ENCODE peak calls at places on chromosomes 11 and 22, in four cellular contexts. One of them, this sample, is unnamed. For H3K4me1, the result is how much of the 10 kb centered on the place peaks cover.

GRCh38 chr11:73648629-73649046 is 2.3 kb downstream of the PLEKHB1 start:
- DNase-seq in H9: no peak
- DNase-seq in neuronal stem cell: no peak
- DNase-seq in H1: no peak
- DNase-seq in this sample: no peak

GRCh38 chr11:105000797-105001196 is 22.2 kb downstream of the CASP5 start:
- DNase-seq in H1: peak
- DNase-seq in neuronal stem cell: no peak
- DNase-seq in H9: peak
- DNase-seq in this sample: peak

GRCh38 chr11:29324328-29324727 is 692.5 kb downstream of the KCNA4 start:
- DNase-seq in H1: no peak
- DNase-seq in H9: no peak
- DNase-seq in neuronal stem cell: no peak
- DNase-seq in this sample: no peak

GRCh38 chr11:16148301-16148787 is 208.0 kb downstream of the SOX6 start:
- DNase-seq in neuronal stem cell: no peak
- DNase-seq in H1: no peak
- DNase-seq in H9: no peak
- DNase-seq in this sample: no peak

GRCh38 chr11:123392813-123393212 is 37.3 kb upstream of the GRAMD1B start:
- DNase-seq in H1: no peak
- DNase-seq in H9: no peak
- DNase-seq in neuronal stem cell: no peak
- DNase-seq in this sample: no peak

GRCh38 chr11:16891964-16892363 is 122.2 kb downstream of the PLEKHA7 start:
- DNase-seq in H1: no peak
- DNase-seq in H9: no peak
- DNase-seq in neuronal stem cell: no peak
- DNase-seq in this sample: no peak

GRCh38 chr11:67631427-67631826 is 1.7 kb upstream of the NUDT8 start:
- DNase-seq in H1: no peak
- DNase-seq in H9: peak
- DNase-seq in neuronal stem cell: no peak
- DNase-seq in this sample: no peak

GRCh38 chr11:68016904-68017817 is 7.0 kb downstream of the ALDH3B1 start:
- DNase-seq in neuronal stem cell: no peak
- DNase-seq in H9: no peak
- DNase-seq in H1: no peak
- DNase-seq in this sample: no peak

GRCh38 chr22:20135846-20136602 is 4.4 kb downstream of the ZDHHC8 start:
- DNase-seq in H1: no peak
- DNase-seq in neuronal stem cell: no peak
- DNase-seq in H9: no peak
- DNase-seq in this sample: no peak

GRCh38 chr11:68314886-68315580 is 2.6 kb downstream of the LRP5 start:
- DNase-seq in neuronal stem cell: no peak
- DNase-seq in H9: no peak
- DNase-seq in H1: no peak
- DNase-seq in this sample: peak

GRCh38 chr11:102986815-102987214 is 31.3 kb upstream of the MMP13 start:
- DNase-seq in H9: no peak
- DNase-seq in H1: no peak
- DNase-seq in neuronal stem cell: no peak
- DNase-seq in this sample: no peak

GRCh38 chr11:95132956-95133355 is 43.3 kb downstream of the ENDOD1 start:
- DNase-seq in H9: no peak
- DNase-seq in neuronal stem cell: no peak
- DNase-seq in H1: no peak
- DNase-seq in this sample: no peak

GRCh38 chr22:40919446-40919845 is 31.7 kb upstream of the RBX1 start:
- DNase-seq in H9: no peak
- DNase-seq in H1: no peak
- DNase-seq in neuronal stem cell: no peak
- DNase-seq in this sample: peak

GRCh38 chr11:16587670-16588069 is 150.8 kb upstream of the C11orf58 start:
- DNase-seq in H1: no peak
- DNase-seq in H9: no peak
- DNase-seq in neuronal stem cell: no peak
- DNase-seq in this sample: no peak

DNA sequence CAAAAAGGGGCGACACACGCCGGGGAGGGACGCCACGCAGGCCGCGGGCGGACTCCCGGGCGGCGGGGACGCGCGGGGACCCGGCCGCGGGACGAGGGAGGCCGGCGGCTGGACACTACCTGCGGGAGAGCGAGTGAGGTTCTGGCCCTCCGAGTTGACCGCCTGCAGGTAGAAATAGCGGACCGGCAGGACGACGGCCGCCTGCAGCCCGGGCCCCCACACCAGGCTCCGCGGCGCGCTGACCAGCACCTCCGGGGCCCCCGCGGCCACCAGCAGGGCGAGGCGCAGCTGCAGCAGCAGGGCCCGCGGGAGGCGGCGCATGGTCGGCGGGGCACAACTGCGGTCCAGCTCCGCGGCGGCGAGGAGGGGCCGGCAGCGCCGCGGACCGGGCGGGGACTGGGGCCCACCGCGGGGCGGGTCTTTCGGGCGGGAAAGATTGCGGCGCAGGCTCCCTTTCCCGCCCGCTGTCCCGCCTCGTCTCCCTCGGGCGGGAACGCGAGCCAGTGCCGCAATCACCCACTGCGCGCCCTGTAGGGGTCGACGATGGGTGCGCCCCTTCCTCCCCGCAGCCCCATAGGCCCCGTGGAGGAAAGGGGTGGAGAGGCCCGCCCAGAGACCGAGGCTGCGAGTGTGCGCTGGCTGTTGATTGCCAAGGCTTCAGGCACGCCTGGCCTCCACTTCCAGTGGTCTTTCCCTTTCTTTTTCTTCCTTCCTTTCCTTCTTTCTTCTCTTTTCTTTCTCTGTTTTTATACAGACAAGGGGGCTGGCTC is at the start of gene POGLUT3:
- DNase-seq in neuronal stem cell: peak
- DNase-seq in H1: peak
- DNase-seq in H9: peak
- DNase-seq in this sample: peak
- H2BK12ac ChIP-seq in neuronal stem cell: peak
- H2BK12ac ChIP-seq in H1: peak
- H2BK12ac ChIP-seq in H9: no peak
- H2BK12ac ChIP-seq in this sample: peak

GRCh38 chr11:72102631-72102945 is 509 bp downstream of the LAMTOR1 start:
- DNase-seq in H9: no peak
- DNase-seq in neuronal stem cell: no peak
- DNase-seq in H1: no peak
- DNase-seq in this sample: no peak

GRCh38 chr11:72100009-72100408 is 3.1 kb downstream of the LAMTOR1 start:
- DNase-seq in H9: no peak
- DNase-seq in H1: no peak
- DNase-seq in neuronal stem cell: no peak
- DNase-seq in this sample: no peak

GRCh38 chr11:72102162-72102561 is 935 bp downstream of the LAMTOR1 start:
- DNase-seq in H9: no peak
- DNase-seq in neuronal stem cell: no peak
- DNase-seq in H1: no peak
- DNase-seq in this sample: no peak

GRCh38 chr11:72098741-72099140 is 4.4 kb downstream of the LAMTOR1 start:
- DNase-seq in H9: no peak
- DNase-seq in neuronal stem cell: no peak
- DNase-seq in H1: no peak
- DNase-seq in this sample: no peak

GRCh38 chr11:72100462-72100861 is 2.6 kb downstream of the LAMTOR1 start:
- DNase-seq in neuronal stem cell: no peak
- DNase-seq in H9: no peak
- DNase-seq in H1: no peak
- DNase-seq in this sample: no peak
- H3K4me1 ChIP-seq in neuronal stem cell: under half
- H3K4me1 ChIP-seq in H9: under half
- H3K4me1 ChIP-seq in H1: under half
- H3K4me1 ChIP-seq in this sample: under half

GRCh38 chr11:127789887-127790286 is 789.3 kb upstream of the KIRREL3 start:
- DNase-seq in H1: no peak
- DNase-seq in neuronal stem cell: peak
- DNase-seq in H9: peak
- DNase-seq in this sample: peak

DNA sequence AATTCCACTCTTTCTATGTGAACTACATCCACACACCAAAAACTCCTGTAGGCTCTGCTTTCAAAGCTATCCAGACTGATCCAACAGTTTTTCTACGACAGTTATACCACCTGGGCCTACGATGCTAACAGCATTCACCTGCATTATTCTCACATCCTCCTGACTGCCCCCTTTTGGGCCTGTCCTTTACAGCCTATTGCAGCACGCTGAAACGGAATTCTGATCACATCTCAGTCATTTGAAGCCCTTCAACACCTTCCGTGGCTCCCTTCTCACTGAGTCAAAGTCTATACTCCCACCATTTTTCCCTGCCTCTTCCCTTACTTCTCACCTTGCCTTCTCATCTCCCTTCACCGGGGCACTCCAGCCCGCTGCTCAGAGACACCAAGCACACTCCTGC is 791.3 kb upstream of the KIRREL3 start:
- DNase-seq in H1: no peak
- DNase-seq in neuronal stem cell: no peak
- DNase-seq in H9: peak
- DNase-seq in this sample: no peak
- H2BK5ac ChIP-seq in H1: no peak
- H2BK5ac ChIP-seq in neuronal stem cell: no peak
- H2BK5ac ChIP-seq in H9: no peak
- H2BK5ac ChIP-seq in this sample: no peak

DNA sequence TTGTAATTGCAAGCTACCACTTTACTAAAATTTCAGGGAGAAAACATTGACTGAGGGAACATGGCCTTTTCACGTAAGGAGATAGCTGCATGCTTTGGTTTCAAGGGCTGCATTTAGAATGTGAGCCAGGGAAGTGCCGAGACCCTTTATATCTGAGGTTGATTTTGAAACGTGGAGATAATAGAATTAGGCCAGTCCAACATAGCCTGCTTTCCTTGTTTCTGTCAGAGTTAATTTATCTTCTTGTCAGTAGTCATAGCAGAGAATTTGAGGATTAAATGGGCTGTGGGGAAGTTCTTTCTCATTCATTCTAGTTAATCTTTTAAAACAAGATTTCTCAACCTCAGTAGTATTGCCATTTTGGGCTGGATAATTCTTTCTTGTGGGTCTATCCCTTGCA is 12.2 kb downstream of the ALKBH3 start:
- DNase-seq in H9: no peak
- DNase-seq in neuronal stem cell: no peak
- DNase-seq in H1: no peak
- DNase-seq in this sample: no peak
- H2BK12ac ChIP-seq in H9: no peak
- H2BK12ac ChIP-seq in neuronal stem cell: no peak
- H2BK12ac ChIP-seq in H1: no peak
- H2BK12ac ChIP-seq in this sample: no peak

GRCh38 chr11:13699870-13700269 is 31.4 kb downstream of the FAR1 start:
- DNase-seq in neuronal stem cell: no peak
- DNase-seq in H1: no peak
- DNase-seq in H9: no peak
- DNase-seq in this sample: no peak

GRCh38 chr11:13701506-13701905 is 33.0 kb downstream of the FAR1 start:
- DNase-seq in H1: no peak
- DNase-seq in H9: no peak
- DNase-seq in neuronal stem cell: no peak
- DNase-seq in this sample: no peak

GRCh38 chr11:13697710-13698109 is 29.2 kb downstream of the FAR1 start:
- DNase-seq in neuronal stem cell: no peak
- DNase-seq in H1: no peak
- DNase-seq in H9: no peak
- DNase-seq in this sample: no peak

GRCh38 chr11:13698147-13698546 is 29.7 kb downstream of the FAR1 start:
- DNase-seq in H9: no peak
- DNase-seq in neuronal stem cell: no peak
- DNase-seq in H1: no peak
- DNase-seq in this sample: no peak

GRCh38 chr11:13699041-13699440 is 30.6 kb downstream of the FAR1 start:
- DNase-seq in H1: no peak
- DNase-seq in H9: no peak
- DNase-seq in neuronal stem cell: no peak
- DNase-seq in this sample: no peak
- H3K4me1 ChIP-seq in H1: under half
- H3K4me1 ChIP-seq in H9: under half
- H3K4me1 ChIP-seq in neuronal stem cell: under half
- H3K4me1 ChIP-seq in this sample: under half

DNA sequence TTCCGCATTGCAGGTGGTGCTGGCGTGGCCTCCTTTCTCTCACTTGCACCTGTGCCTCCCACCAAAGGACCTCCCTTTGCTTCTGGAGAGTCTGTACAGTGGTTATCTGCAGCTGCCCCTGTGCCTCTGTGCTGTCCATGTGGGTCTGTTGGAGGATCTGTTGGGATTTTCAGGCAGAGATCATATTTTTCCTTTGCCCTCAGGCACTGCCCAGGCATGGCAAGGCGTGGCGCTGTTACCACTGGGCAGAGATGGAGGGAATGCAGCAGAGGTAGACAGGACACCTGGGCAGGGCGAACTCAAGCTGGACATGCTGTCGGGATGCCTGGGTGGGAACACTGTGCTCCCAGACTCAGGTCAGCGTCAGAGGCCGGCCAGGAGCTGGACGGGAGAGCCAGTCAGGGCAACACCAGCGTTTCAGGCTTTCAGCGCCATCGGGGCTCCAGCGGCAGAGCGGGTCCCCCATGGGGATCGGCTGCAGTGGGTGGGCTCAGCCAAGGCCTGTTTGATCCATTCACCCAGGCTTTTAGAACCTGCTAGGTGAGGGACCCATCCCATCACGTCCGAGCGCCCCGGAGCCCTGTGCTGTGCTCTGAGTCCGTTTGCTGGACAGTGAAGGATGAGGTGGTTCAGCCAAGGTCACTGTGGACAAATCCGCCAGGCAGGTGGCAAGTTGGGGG is 718.9 kb downstream of the BRD1 start:
- DNase-seq in H9: no peak
- DNase-seq in neuronal stem cell: no peak
- DNase-seq in H1: no peak
- DNase-seq in this sample: no peak
- H2BK5ac ChIP-seq in H9: no peak
- H2BK5ac ChIP-seq in neuronal stem cell: no peak
- H2BK5ac ChIP-seq in H1: no peak
- H2BK5ac ChIP-seq in this sample: no peak